ENCODE peak calls at places on chromosomes 13 and 19, in five cellular contexts. Z is aorta, Q is thoracic aorta, T is heart right ventricle, P is suprapubic skin. B is an unnamed sample. For H3K36me3, the result is how much of the 10 kb centered on the place peaks cover.

GRCh38 chr13:113116206-113116800 is 6.3 kb upstream of the F10 start:
- DNase-seq in Z (peak), Q (no peak), T (no peak), P (no peak), B (no peak)

GRCh38 chr13:109028626-109029025 is 399.2 kb downstream of the MYO16 start:
- DNase-seq in Z (no peak), Q (no peak), T (no peak), P (no peak), B (no peak)

GRCh38 chr13:34364633-34365032 is 546.7 kb downstream of the RFC3 start:
- DNase-seq in Z (no peak), Q (no peak), T (no peak), P (no peak), B (no peak)

GRCh38 chr19:40627486-40628279 is 26.5 kb downstream of the LTBP4 start:
- DNase-seq in Z (no peak), Q (no peak), T (no peak), P (no peak), B (no peak)

GRCh38 chr13:59478908-59479307 is 684.8 kb downstream of the DIAPH3 start:
- DNase-seq in Z (no peak), Q (no peak), T (no peak), P (no peak), B (no peak)

GRCh38 chr13:94464771-94465170 is 14.7 kb downstream of the DCT start:
- DNase-seq in Z (no peak), Q (no peak), T (no peak), P (no peak), B (no peak)

GRCh38 chr19:1271528-1272422 is 2.6 kb downstream of the CIRBP start:
- DNase-seq in Z (no peak), Q (no peak), T (no peak), P (no peak), B (no peak)

GRCh38 chr19:10474962-10475451 is 28.1 kb downstream of the KEAP1 start:
- DNase-seq in Z (no peak), Q (no peak), T (no peak), P (no peak), B (no peak)

GRCh38 chr13:112725346-112726017 is 35.6 kb downstream of the ATP11A start:
- DNase-seq in Z (no peak), Q (no peak), T (peak), P (no peak), B (no peak)

GRCh38 chr19:18765224-18765623 is 25.9 kb downstream of the COMP start:
- DNase-seq in Z (no peak), Q (no peak), T (no peak), P (no peak), B (no peak)

GRCh38 chr13:106471957-106472543 is 63.4 kb downstream of the EFNB2 start:
- DNase-seq in Z (peak), Q (peak), T (peak), P (no peak), B (peak)

GRCh38 chr19:13102666-13103584 is at the start of gene LYL1:
- DNase-seq in Z (peak), Q (no peak), T (peak), P (no peak), B (peak)

GRCh38 chr19:46482645-46483044 is 11.3 kb upstream of the PNMA8A start:
- DNase-seq in Z (no peak), Q (no peak), T (no peak), P (no peak), B (no peak)

GRCh38 chr13:33139186-33139585 is 123.0 kb downstream of the KL start:
- DNase-seq in Z (no peak), Q (peak), T (peak), P (no peak), B (peak)

GRCh38 chr19:50458396-50459066 is 17.8 kb upstream of the EMC10 start:
- DNase-seq in Z (no peak), Q (no peak), T (no peak), P (no peak), B (no peak)

GRCh38 chr19:50313812-50314536 is 15.2 kb downstream of the KCNC3 start:
- DNase-seq in Z (peak), Q (no peak), T (no peak), P (no peak), B (no peak)

GRCh38 chr19:54207908-54208783 is 7.5 kb downstream of the RPS9 start:
- DNase-seq in Z (peak), Q (no peak), T (peak), P (no peak), B (peak)

GRCh38 chr19:46201413-46202310 is 27.9 kb upstream of the IGFL1 start:
- DNase-seq in Z (peak), Q (no peak), T (no peak), P (no peak), B (no peak)

GRCh38 chr13:101942038-101942437 is 459.8 kb downstream of the FGF14 start:
- DNase-seq in Z (no peak), Q (no peak), T (peak), P (no peak), B (no peak)

GRCh38 chr19:51712461-51713081 is 11.2 kb downstream of the HAS1 start:
- DNase-seq in Z (no peak), Q (no peak), T (no peak), P (no peak), B (no peak)

GRCh38 chr13:30037766-30038165 is 187.3 kb upstream of the UBL3 start:
- DNase-seq in Z (no peak), Q (no peak), T (no peak), P (no peak), B (no peak)

GRCh38 chr13:64758520-64758919 is 2471.6 kb downstream of the PCDH9 start:
- DNase-seq in Z (no peak), Q (no peak), T (no peak), P (no peak), B (no peak)

GRCh38 chr13:102900193-102900608 is 54.4 kb downstream of the ERCC5 start:
- DNase-seq in Z (no peak), Q (no peak), T (no peak), P (no peak), B (no peak)

GRCh38 chr19:48772503-48772953 is 17.2 kb downstream of the FGF21 start:
- DNase-seq in Z (no peak), Q (no peak), T (peak), P (no peak), B (peak)

GRCh38 chr13:41054212-41054877 is 7.0 kb upstream of the WBP4 start:
- DNase-seq in Z (no peak), Q (no peak), T (no peak), P (no peak), B (no peak)

GRCh38 chr13:63855457-63856118 is 2439.9 kb upstream of the PCDH20 start:
- DNase-seq in Z (no peak), Q (no peak), T (no peak), P (no peak), B (no peak)

GRCh38 chr13:101520672-101521071 is 68.2 kb downstream of the ITGBL1 start:
- DNase-seq in Z (no peak), Q (no peak), T (no peak), P (no peak), B (no peak)

GRCh38 chr13:90709329-90709728 is 638.2 kb upstream of the MIR17HG start:
- DNase-seq in Z (no peak), Q (no peak), T (no peak), P (no peak), B (no peak)

GRCh38 chr13:98462241-98462882 is 114.5 kb downstream of the STK24 start:
- DNase-seq in Z (peak), Q (no peak), T (no peak), P (no peak), B (no peak)

GRCh38 chr13:98460519-98460918 is 116.4 kb downstream of the STK24 start:
- DNase-seq in Z (peak), Q (no peak), T (no peak), P (no peak), B (no peak)

GRCh38 chr13:98459721-98460370 is 117.1 kb downstream of the STK24 start:
- DNase-seq in Z (peak), Q (no peak), T (no peak), P (no peak), B (no peak)

GRCh38 chr13:98462946-98463345 is 114.0 kb downstream of the STK24 start:
- DNase-seq in Z (peak), Q (no peak), T (no peak), P (no peak), B (no peak)

DNA sequence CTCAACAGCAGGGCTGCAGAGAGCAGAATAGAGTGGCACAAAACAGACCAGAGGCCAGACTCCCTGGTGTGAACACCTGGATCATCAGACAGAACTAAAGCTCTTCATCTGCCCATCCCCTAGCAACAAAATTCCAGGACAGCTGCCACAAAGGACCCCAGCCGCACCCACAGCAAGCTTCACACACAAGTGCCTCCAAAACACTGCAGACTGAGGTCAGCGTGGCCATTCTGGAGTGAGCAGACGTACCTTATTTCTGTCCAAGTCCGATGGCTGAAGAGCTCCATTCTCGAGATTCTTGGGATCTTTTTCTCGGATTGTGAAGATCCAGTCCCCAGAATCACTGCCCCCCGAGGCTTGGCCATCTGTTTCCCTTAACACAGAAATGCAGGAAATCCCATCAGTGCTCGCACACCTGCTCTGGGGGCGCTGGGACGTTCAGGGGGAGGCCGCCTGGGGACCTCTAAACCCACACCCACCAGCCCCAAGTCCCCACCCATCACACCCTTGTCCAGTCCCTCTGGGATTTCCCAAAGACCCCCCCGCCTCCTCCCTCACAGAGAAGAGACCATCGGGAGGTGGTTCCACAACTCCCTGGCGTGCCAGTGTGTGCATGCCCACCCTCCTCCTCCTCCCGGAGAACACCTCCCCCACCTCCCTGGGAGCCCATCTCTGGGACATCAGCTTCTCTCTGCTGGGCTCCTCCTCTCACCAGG is 115.2 kb downstream of the STK24 start:
- DNase-seq in Z (peak), Q (no peak), T (no peak), P (no peak), B (no peak)
- H3K36me3 ChIP-seq in Z (under half), Q (half or more), T (half or more), P (half or more), B (half or more)

GRCh38 chr19:6099633-6100032 is 10.7 kb downstream of the RFX2 start:
- DNase-seq in Z (no peak), Q (no peak), T (no peak), P (no peak), B (no peak)

GRCh38 chr19:6095760-6096159 is 14.5 kb downstream of the RFX2 start:
- DNase-seq in Z (no peak), Q (no peak), T (peak), P (no peak), B (no peak)

GRCh38 chr19:6098574-6098973 is 11.7 kb downstream of the RFX2 start:
- DNase-seq in Z (no peak), Q (no peak), T (no peak), P (no peak), B (no peak)

GRCh38 chr19:6099037-6099436 is 11.3 kb downstream of the RFX2 start:
- DNase-seq in Z (no peak), Q (no peak), T (no peak), P (no peak), B (no peak)

DNA sequence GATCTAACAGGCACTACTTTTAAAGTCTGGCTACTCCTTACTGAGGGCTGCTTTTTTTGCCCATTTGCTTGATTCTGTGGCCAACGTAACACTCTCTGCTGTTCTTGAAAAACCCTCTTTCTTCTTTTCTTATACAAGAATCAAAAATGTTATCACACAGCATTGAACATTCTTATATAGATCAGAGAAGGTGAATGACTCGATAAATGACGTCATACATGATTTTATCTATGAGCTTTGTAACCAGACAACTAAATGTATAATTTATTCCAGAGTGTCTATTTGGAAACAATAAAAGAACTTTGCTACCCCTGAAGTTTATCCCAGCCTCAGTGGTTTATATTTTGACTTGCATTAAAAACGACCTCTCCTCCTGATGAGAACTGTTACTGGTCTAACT is 12.4 kb downstream of the RFX2 start:
- DNase-seq in Z (no peak), Q (no peak), T (no peak), P (no peak), B (no peak)
- H3K27ac ChIP-seq in Z (peak), Q (peak), T (peak), P (peak), B (peak)

DNA sequence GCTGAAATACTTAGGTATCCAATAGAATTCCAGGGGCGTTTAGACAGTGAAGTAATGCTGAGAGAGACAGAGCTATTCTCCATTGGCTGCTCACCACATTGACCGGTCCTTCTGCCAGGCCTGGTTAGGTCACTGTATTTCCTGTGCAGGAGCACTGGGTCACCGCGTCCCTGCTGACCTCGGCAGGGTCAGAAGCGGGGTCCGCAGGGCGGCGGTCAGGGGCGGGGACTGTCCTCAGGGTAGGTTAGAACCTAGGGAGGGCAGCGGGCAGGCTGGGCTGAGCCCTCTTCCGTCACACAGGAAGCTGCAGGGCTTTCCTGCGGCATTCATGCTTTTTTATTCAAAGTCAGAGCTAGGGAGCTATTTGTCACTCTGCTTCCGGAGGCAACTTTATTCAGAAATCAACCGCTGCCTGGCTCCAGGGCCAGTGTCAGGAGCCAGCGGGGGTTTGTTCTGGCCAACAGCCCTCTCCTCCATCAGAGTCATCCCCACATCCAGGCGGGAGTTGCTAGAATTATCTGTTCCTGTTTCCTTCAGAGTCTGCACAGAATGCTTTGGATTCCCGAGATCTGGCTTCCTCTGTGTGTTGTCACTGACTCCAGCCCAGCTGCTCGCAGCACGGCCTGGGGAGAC is 81.3 kb upstream of the WASF3 start:
- DNase-seq in Z (peak), Q (no peak), T (peak), P (no peak), B (no peak)
- H3K4me3 ChIP-seq in Z (no peak), Q (peak), T (peak), P (peak), B (no peak)

GRCh38 chr19:35695895-35696422 is 8.4 kb upstream of the ZBTB32 start:
- DNase-seq in Z (no peak), Q (no peak), T (no peak), P (no peak), B (no peak)

GRCh38 chr19:35696835-35697234 is 7.5 kb upstream of the ZBTB32 start:
- DNase-seq in Z (no peak), Q (no peak), T (no peak), P (no peak), B (no peak)

GRCh38 chr19:35693835-35694599 is 10.3 kb upstream of the ZBTB32 start:
- DNase-seq in Z (peak), Q (peak), T (peak), P (peak), B (peak)

GRCh38 chr19:35692010-35692409 is 12.3 kb upstream of the ZBTB32 start:
- DNase-seq in Z (no peak), Q (no peak), T (no peak), P (no peak), B (no peak)

DNA sequence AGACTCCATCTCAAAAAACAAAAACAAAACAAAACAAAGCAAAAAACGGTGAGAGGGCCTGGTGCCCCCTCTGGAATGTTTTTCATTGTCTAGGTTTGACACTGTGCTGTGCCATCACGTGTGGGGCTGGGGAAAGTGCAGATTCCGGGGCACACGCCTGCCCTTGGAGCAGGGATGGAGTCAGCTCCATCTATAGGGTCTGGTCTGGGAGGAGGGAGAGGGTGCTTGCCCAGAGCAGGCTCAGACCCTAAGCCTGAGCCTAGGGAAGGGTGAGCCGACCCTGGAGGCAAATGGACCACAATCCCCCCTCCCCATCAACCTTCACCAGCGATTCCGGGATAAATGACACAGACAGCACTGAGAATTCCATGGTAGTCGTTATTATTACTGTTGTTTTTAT is 10.9 kb upstream of the ZBTB32 start:
- DNase-seq in Z (no peak), Q (no peak), T (no peak), P (no peak), B (no peak)
- H3K36me3 ChIP-seq in Z (under half), Q (under half), T (under half), P (under half), B (under half)